ENCODE peak calls at places on chromosomes 12 and 14, in nine cellular contexts. P, H, T, G, M, N, C, Q and X are unnamed samples.

GRCh38 chr12:113197518-113198077 is 12.1 kb downstream of the RITA1 start:
- DNase-seq in P (no peak), H (no peak), T (no peak), G (no peak), M (no peak), N (no peak), C (no peak), Q (no peak), X (no peak)

GRCh38 chr14:88628033-88628432 is 65.2 kb downstream of the ZC3H14 start:
- DNase-seq in P (no peak), H (no peak), T (no peak), G (no peak), M (no peak), N (no peak), C (no peak), Q (no peak), X (no peak)

GRCh38 chr12:116046039-116046438 is 231.5 kb downstream of the MED13L start:
- DNase-seq in P (no peak), H (no peak), T (no peak), G (no peak), M (no peak), N (no peak), C (no peak), Q (no peak), X (no peak)

GRCh38 chr14:57501039-57501557 is 7.4 kb upstream of the CCDC198 start:
- DNase-seq in P (no peak), H (no peak), T (no peak), G (no peak), M (no peak), N (no peak), C (no peak), Q (no peak), X (no peak)

GRCh38 chr12:26212356-26212755 is 17.0 kb downstream of the SSPN start:
- DNase-seq in P (no peak), H (peak; percentile 15), T (no peak), G (no peak), M (no peak), N (no peak), C (no peak), Q (no peak), X (no peak)

GRCh38 chr12:108457006-108457733 is 57.9 kb upstream of the FICD start:
- DNase-seq in P (no peak), H (peak; percentile 15), T (no peak), G (peak; percentile 47), M (peak; percentile 14), N (peak; percentile 44), C (no peak), Q (peak; percentile 69), X (peak; percentile 64)

GRCh38 chr12:107134558-107134957 is 41.2 kb upstream of the CRY1 start:
- DNase-seq in P (no peak), H (no peak), T (no peak), G (peak; percentile 46), M (peak; percentile 22), N (no peak), C (no peak), Q (no peak), X (peak; percentile 13)

GRCh38 chr12:2239376-2240010 is 186.7 kb downstream of the CACNA1C start:
- DNase-seq in P (no peak), H (no peak), T (no peak), G (no peak), M (no peak), N (no peak), C (no peak), Q (peak; percentile 27), X (peak; percentile 51)

GRCh38 chr12:51524386-51524901 is 66.6 kb upstream of the SCN8A start:
- DNase-seq in P (no peak), H (no peak), T (no peak), G (peak; percentile 58), M (peak; percentile 34), N (no peak), C (no peak), Q (no peak), X (no peak)

GRCh38 chr12:11876301-11876700 is 194.4 kb upstream of the BCL2L14 start:
- DNase-seq in P (no peak), H (no peak), T (no peak), G (no peak), M (peak; percentile 45), N (no peak), C (no peak), Q (no peak), X (no peak)

GRCh38 chr12:14845350-14845750 is 2.0 kb upstream of the ART4 start:
- DNase-seq in P (no peak), H (peak; percentile 81), T (peak; percentile 42), G (peak; percentile 53), M (peak; percentile 63), N (peak; percentile 63), C (no peak), Q (peak; percentile 82), X (peak; percentile 80)

GRCh38 chr12:52539024-52539820 is 13.7 kb downstream of the KRT71 start:
- DNase-seq in P (no peak), H (no peak), T (no peak), G (no peak), M (no peak), N (peak; percentile 9), C (peak; percentile 14), Q (peak; percentile 66), X (peak; percentile 28)

GRCh38 chr14:73717998-73718741 is 4.0 kb upstream of the PNMA1 start:
- DNase-seq in P (no peak), H (no peak), T (no peak), G (no peak), M (no peak), N (peak; percentile 61), C (no peak), Q (no peak), X (peak; percentile 24)

GRCh38 chr12:93266-94005 is 26.9 kb downstream of the IQSEC3 start:
- DNase-seq in P (no peak), H (no peak), T (no peak), G (no peak), M (no peak), N (no peak), C (no peak), Q (no peak), X (no peak)

GRCh38 chr12:63876980-63877379 is 32.5 kb downstream of the SRGAP1 start:
- DNase-seq in P (no peak), H (no peak), T (no peak), G (no peak), M (no peak), N (no peak), C (no peak), Q (peak; percentile 26), X (no peak)

GRCh38 chr14:78782551-78782950 is 612.4 kb downstream of the NRXN3 start:
- DNase-seq in P (no peak), H (no peak), T (no peak), G (no peak), M (no peak), N (no peak), C (no peak), Q (no peak), X (no peak)

GRCh38 chr12:93043877-93044209 is 114.7 kb upstream of the EEA1 start:
- DNase-seq in P (no peak), H (no peak), T (no peak), G (no peak), M (no peak), N (no peak), C (no peak), Q (no peak), X (no peak)

GRCh38 chr12:87967871-87968270 is 61.3 kb downstream of the C12orf50 start:
- DNase-seq in P (no peak), H (no peak), T (no peak), G (no peak), M (no peak), N (no peak), C (no peak), Q (peak; percentile 46), X (peak; percentile 6)

GRCh38 chr12:120640840-120641833 is 711 bp downstream of the CABP1 start:
- DNase-seq in P (peak; percentile 88), H (no peak), T (peak; percentile 54), G (peak; percentile 71), M (peak; percentile 32), N (peak; percentile 49), C (no peak), Q (peak; percentile 51), X (peak; percentile 48)
- TF ChIP-seq CTCF in P (no peak), H (no peak), T (no peak), G (no peak), M (no peak), N (no peak), C (no peak), Q (no peak), X (no peak)

DNA sequence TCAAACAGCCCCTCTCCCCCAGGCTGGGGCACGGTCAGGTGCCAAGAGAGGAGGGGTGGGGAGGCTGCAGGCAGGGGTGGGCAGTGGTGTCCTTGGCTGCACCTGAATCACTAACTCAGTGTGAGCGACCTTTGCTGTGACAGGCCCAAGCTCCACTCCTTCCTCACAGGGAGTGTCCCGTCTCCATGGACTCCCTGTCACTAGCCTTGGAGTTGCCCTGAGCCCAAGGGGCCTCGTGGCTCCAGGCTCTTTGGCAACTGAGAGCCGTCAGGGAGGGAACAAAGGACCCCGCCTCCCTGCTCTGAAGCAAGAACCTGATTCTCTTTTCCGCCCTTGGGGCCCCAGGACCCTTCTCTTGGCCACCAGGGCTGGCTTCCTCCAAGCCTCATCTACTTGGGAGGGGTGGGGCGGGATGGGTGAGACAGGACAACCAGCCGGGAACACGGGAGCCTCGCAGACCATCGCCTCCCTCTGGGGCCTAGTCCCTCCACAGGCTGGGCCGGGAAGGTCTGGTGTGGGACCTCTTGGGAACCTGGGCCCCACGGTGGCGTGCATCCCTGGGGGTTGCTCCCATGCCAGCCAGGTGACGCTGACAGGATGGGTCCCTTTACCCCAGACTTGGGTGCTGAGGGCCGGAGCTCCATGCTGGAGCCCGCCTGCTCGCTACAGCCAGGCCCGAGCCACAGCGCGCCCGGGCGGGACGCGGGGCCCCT is 935 bp upstream of the ADSS1 start:
- DNase-seq in P (no peak), H (no peak), T (no peak), G (no peak), M (no peak), N (no peak), C (no peak), Q (no peak), X (no peak)
- H3K4me3 ChIP-seq in P (peak overlapping the region; percentile 53), H (no peak overlapping the region), T (no peak overlapping the region), G (peak overlapping the region; percentile 75), M (peak overlapping the region; percentile 20), N (no peak overlapping the region), C (no peak overlapping the region), Q (no peak overlapping the region), X (no peak overlapping the region)

GRCh38 chr12:24630446-24630845 is 318.5 kb downstream of the BCAT1 start:
- DNase-seq in P (no peak), H (no peak), T (no peak), G (no peak), M (no peak), N (no peak), C (no peak), Q (no peak), X (peak; percentile 15)
- TF ChIP-seq CTCF in P (no peak), H (no peak), T (no peak), G (peak; percentile 56), M (peak; percentile 31), N (no peak), C (peak; percentile 7), Q (no peak), X (peak; percentile 12)

GRCh38 chr12:100101000-100101399 is 41.7 kb downstream of the BLTP3B start:
- DNase-seq in P (no peak), H (no peak), T (no peak), G (no peak), M (no peak), N (no peak), C (no peak), Q (no peak), X (no peak)

GRCh38 chr12:100110276-100110675 is 32.4 kb downstream of the BLTP3B start:
- DNase-seq in P (no peak), H (no peak), T (no peak), G (no peak), M (no peak), N (no peak), C (no peak), Q (no peak), X (no peak)

GRCh38 chr12:100106861-100107260 is 35.8 kb downstream of the BLTP3B start:
- DNase-seq in P (no peak), H (no peak), T (no peak), G (no peak), M (no peak), N (no peak), C (no peak), Q (no peak), X (no peak)
- H3K4me3 ChIP-seq in P (no peak overlapping the region), H (no peak overlapping the region), T (no peak overlapping the region), G (no peak overlapping the region), M (no peak overlapping the region), N (no peak overlapping the region), C (no peak overlapping the region), Q (no peak overlapping the region), X (no peak overlapping the region)